ENCODE peak calls at places on chromosome 20, in four cellular contexts. One of them, this sample, is unnamed.

GRCh38 chr20:15854871-15855270 is 718.4 kb downstream of the KIF16B start:
- DNase-seq in cardiac septum: no peak
- DNase-seq in mesenchymal stem cell: no peak
- DNase-seq in NCI-H1105: no peak
- DNase-seq in this sample: no peak

GRCh38 chr20:64090165-64090564 is 6.0 kb upstream of the LKAAEAR1 start:
- DNase-seq in cardiac septum: no peak
- DNase-seq in mesenchymal stem cell: no peak
- DNase-seq in NCI-H1105: peak; percentile 21
- DNase-seq in this sample: no peak

GRCh38 chr20:63641146-63641791 is 12.0 kb downstream of the STMN3 start:
- DNase-seq in cardiac septum: no peak
- DNase-seq in mesenchymal stem cell: peak; percentile 60
- DNase-seq in NCI-H1105: no peak
- DNase-seq in this sample: peak; percentile 15

GRCh38 chr20:62571667-62572344 is 70.5 kb upstream of the SLCO4A1 start:
- DNase-seq in cardiac septum: no peak
- DNase-seq in mesenchymal stem cell: no peak
- DNase-seq in NCI-H1105: no peak
- DNase-seq in this sample: no peak

GRCh38 chr20:13264902-13265301 is 43.8 kb downstream of the ISM1 start:
- DNase-seq in cardiac septum: no peak
- DNase-seq in mesenchymal stem cell: no peak
- DNase-seq in NCI-H1105: no peak
- DNase-seq in this sample: no peak

GRCh38 chr20:36094497-36094896 is 60.0 kb upstream of the EPB41L1 start:
- DNase-seq in cardiac septum: no peak
- DNase-seq in mesenchymal stem cell: no peak
- DNase-seq in NCI-H1105: no peak
- DNase-seq in this sample: no peak

GRCh38 chr20:47125553-47126373 is 230.7 kb downstream of the ZMYND8 start:
- DNase-seq in cardiac septum: peak; percentile 75
- DNase-seq in mesenchymal stem cell: peak; percentile 24
- DNase-seq in NCI-H1105: peak; percentile 54
- DNase-seq in this sample: no peak

GRCh38 chr20:43749734-43750294 is 23.0 kb upstream of the GTSF1L start:
- DNase-seq in cardiac septum: peak; percentile 92
- DNase-seq in mesenchymal stem cell: peak; percentile 61
- DNase-seq in NCI-H1105: peak; percentile 63
- DNase-seq in this sample: peak; percentile 45

GRCh38 chr20:43972051-43972450 is 57.4 kb downstream of the TOX2 start:
- DNase-seq in cardiac septum: no peak
- DNase-seq in mesenchymal stem cell: no peak
- DNase-seq in NCI-H1105: no peak
- DNase-seq in this sample: no peak

GRCh38 chr20:17936791-17937687 is 31.6 kb downstream of the SNX5 start:
- DNase-seq in cardiac septum: no peak
- DNase-seq in mesenchymal stem cell: peak; percentile 91
- DNase-seq in NCI-H1105: no peak
- DNase-seq in this sample: peak; percentile 79

GRCh38 chr20:20546402-20546801 is 166.0 kb downstream of the RALGAPA2 start:
- DNase-seq in cardiac septum: no peak
- DNase-seq in mesenchymal stem cell: no peak
- DNase-seq in NCI-H1105: no peak
- DNase-seq in this sample: no peak

GRCh38 chr20:22796465-22797077 is 212.2 kb upstream of the FOXA2 start:
- DNase-seq in cardiac septum: no peak
- DNase-seq in mesenchymal stem cell: peak; percentile 61
- DNase-seq in NCI-H1105: no peak
- DNase-seq in this sample: peak; percentile 63

GRCh38 chr20:17971571-17972013 is 2.8 kb downstream of the MGME1 start:
- DNase-seq in cardiac septum: no peak
- DNase-seq in mesenchymal stem cell: peak; percentile 56
- DNase-seq in NCI-H1105: no peak
- DNase-seq in this sample: peak; percentile 51

This sample was measured in brain microvascular endothelial cell.